ENCODE peak calls at places on chromosomes 12 and 14, in ten cellular contexts. One of them, this sample, is unnamed.
A peak's percentile ranks its signal among the peaks of the same experiment; 100 is the strongest.

GRCh38 chr14:61929651-61930050 is 167.4 kb downstream of the SNAPC1 start:
- DNase-seq in astrocyte: no peak
- DNase-seq in epithelial cell of esophagus: no peak
- DNase-seq in IMR-90: no peak
- DNase-seq in tibial artery: no peak
- DNase-seq in astrocyte of the spinal cord: no peak
- DNase-seq in A673: no peak
- DNase-seq in dorsolateral prefrontal cortex: no peak
- DNase-seq in AG09319: no peak
- DNase-seq in hepatocyte: no peak
- DNase-seq in this sample: no peak

GRCh38 chr12:67364228-67364627 is 95.1 kb downstream of the CAND1 start:
- DNase-seq in astrocyte: peak; percentile 12
- DNase-seq in epithelial cell of esophagus: no peak
- DNase-seq in IMR-90: no peak
- DNase-seq in tibial artery: no peak
- DNase-seq in astrocyte of the spinal cord: no peak
- DNase-seq in A673: no peak
- DNase-seq in dorsolateral prefrontal cortex: no peak
- DNase-seq in AG09319: no peak
- DNase-seq in hepatocyte: no peak
- DNase-seq in this sample: no peak

GRCh38 chr12:13073191-13073590 is 29.0 kb downstream of the FAM234B start:
- DNase-seq in astrocyte: peak; percentile 70
- DNase-seq in epithelial cell of esophagus: no peak
- DNase-seq in IMR-90: peak; percentile 31
- DNase-seq in tibial artery: no peak
- DNase-seq in astrocyte of the spinal cord: no peak
- DNase-seq in A673: no peak
- DNase-seq in dorsolateral prefrontal cortex: no peak
- DNase-seq in AG09319: no peak
- DNase-seq in hepatocyte: no peak
- DNase-seq in this sample: no peak

GRCh38 chr14:48672506-48672905 is 913.7 kb downstream of the RPS29 start:
- DNase-seq in astrocyte: no peak
- DNase-seq in epithelial cell of esophagus: no peak
- DNase-seq in IMR-90: no peak
- DNase-seq in tibial artery: no peak
- DNase-seq in astrocyte of the spinal cord: no peak
- DNase-seq in A673: no peak
- DNase-seq in dorsolateral prefrontal cortex: no peak
- DNase-seq in AG09319: no peak
- DNase-seq in hepatocyte: no peak
- DNase-seq in this sample: no peak

GRCh38 chr14:85527458-85527857 is 2.5 kb upstream of the FLRT2 start:
- DNase-seq in astrocyte: no peak
- DNase-seq in epithelial cell of esophagus: peak; percentile 28
- DNase-seq in IMR-90: no peak
- DNase-seq in tibial artery: no peak
- DNase-seq in astrocyte of the spinal cord: peak; percentile 48
- DNase-seq in A673: peak; percentile 30
- DNase-seq in dorsolateral prefrontal cortex: no peak
- DNase-seq in AG09319: no peak
- DNase-seq in hepatocyte: no peak
- DNase-seq in this sample: no peak

GRCh38 chr14:105332352-105332874 is 17.9 kb downstream of the PACS2 start:
- DNase-seq in astrocyte: no peak
- DNase-seq in epithelial cell of esophagus: no peak
- DNase-seq in IMR-90: no peak
- DNase-seq in tibial artery: no peak
- DNase-seq in astrocyte of the spinal cord: no peak
- DNase-seq in A673: no peak
- DNase-seq in dorsolateral prefrontal cortex: no peak
- DNase-seq in AG09319: no peak
- DNase-seq in hepatocyte: no peak
- DNase-seq in this sample: no peak

GRCh38 chr12:123395236-123395635 is 11.3 kb downstream of the KMT5A start:
- DNase-seq in astrocyte: no peak
- DNase-seq in epithelial cell of esophagus: no peak
- DNase-seq in IMR-90: no peak
- DNase-seq in tibial artery: no peak
- DNase-seq in astrocyte of the spinal cord: no peak
- DNase-seq in A673: no peak
- DNase-seq in dorsolateral prefrontal cortex: no peak
- DNase-seq in AG09319: no peak
- DNase-seq in hepatocyte: no peak
- DNase-seq in this sample: no peak

GRCh38 chr12:14635776-14636175 is 60.6 kb downstream of the GUCY2C start:
- DNase-seq in astrocyte: peak; percentile 23
- DNase-seq in epithelial cell of esophagus: peak; percentile 49
- DNase-seq in IMR-90: no peak
- DNase-seq in tibial artery: no peak
- DNase-seq in astrocyte of the spinal cord: peak; percentile 2
- DNase-seq in A673: no peak
- DNase-seq in dorsolateral prefrontal cortex: no peak
- DNase-seq in AG09319: no peak
- DNase-seq in hepatocyte: no peak
- DNase-seq in this sample: peak; percentile 21

GRCh38 chr12:34395056-34396005 is 373.0 kb downstream of the ALG10 start:
- DNase-seq in astrocyte: no peak
- DNase-seq in epithelial cell of esophagus: no peak
- DNase-seq in IMR-90: no peak
- DNase-seq in tibial artery: no peak
- DNase-seq in astrocyte of the spinal cord: no peak
- DNase-seq in A673: no peak
- DNase-seq in dorsolateral prefrontal cortex: no peak
- DNase-seq in AG09319: no peak
- DNase-seq in hepatocyte: no peak
- DNase-seq in this sample: no peak

GRCh38 chr14:71526388-71526787 is 405.8 kb upstream of the RGS6 start:
- DNase-seq in astrocyte: no peak
- DNase-seq in epithelial cell of esophagus: no peak
- DNase-seq in IMR-90: no peak
- DNase-seq in tibial artery: no peak
- DNase-seq in astrocyte of the spinal cord: no peak
- DNase-seq in A673: no peak
- DNase-seq in dorsolateral prefrontal cortex: no peak
- DNase-seq in AG09319: no peak
- DNase-seq in hepatocyte: no peak
- DNase-seq in this sample: no peak
- TF ChIP-seq CTCF in astrocyte: no peak
- TF ChIP-seq CTCF in epithelial cell of esophagus: no peak
- TF ChIP-seq CTCF in IMR-90: no peak
- TF ChIP-seq CTCF in tibial artery: no peak
- TF ChIP-seq CTCF in astrocyte of the spinal cord: no peak
- TF ChIP-seq CTCF in A673: no peak
- TF ChIP-seq CTCF in dorsolateral prefrontal cortex: no peak
- TF ChIP-seq CTCF in AG09319: no peak
- TF ChIP-seq CTCF in hepatocyte: no peak
- TF ChIP-seq CTCF in this sample: no peak

GRCh38 chr14:21244546-21244945 is 24.7 kb downstream of the HNRNPC start:
- DNase-seq in astrocyte: no peak
- DNase-seq in epithelial cell of esophagus: peak; percentile 82
- DNase-seq in IMR-90: no peak
- DNase-seq in tibial artery: no peak
- DNase-seq in astrocyte of the spinal cord: no peak
- DNase-seq in A673: no peak
- DNase-seq in dorsolateral prefrontal cortex: no peak
- DNase-seq in AG09319: no peak
- DNase-seq in hepatocyte: no peak
- DNase-seq in this sample: no peak

GRCh38 chr14:21236948-21237797 is 32.1 kb downstream of the HNRNPC start:
- DNase-seq in astrocyte: no peak
- DNase-seq in epithelial cell of esophagus: no peak
- DNase-seq in IMR-90: no peak
- DNase-seq in tibial artery: no peak
- DNase-seq in astrocyte of the spinal cord: no peak
- DNase-seq in A673: no peak
- DNase-seq in dorsolateral prefrontal cortex: no peak
- DNase-seq in AG09319: no peak
- DNase-seq in hepatocyte: no peak
- DNase-seq in this sample: no peak

GRCh38 chr14:21240417-21240816 is 28.8 kb downstream of the HNRNPC start:
- DNase-seq in astrocyte: no peak
- DNase-seq in epithelial cell of esophagus: no peak
- DNase-seq in IMR-90: no peak
- DNase-seq in tibial artery: no peak
- DNase-seq in astrocyte of the spinal cord: no peak
- DNase-seq in A673: no peak
- DNase-seq in dorsolateral prefrontal cortex: no peak
- DNase-seq in AG09319: no peak
- DNase-seq in hepatocyte: no peak
- DNase-seq in this sample: no peak

GRCh38 chr14:21238823-21239518 is 30.3 kb downstream of the HNRNPC start:
- DNase-seq in astrocyte: no peak
- DNase-seq in epithelial cell of esophagus: no peak
- DNase-seq in IMR-90: no peak
- DNase-seq in tibial artery: no peak
- DNase-seq in astrocyte of the spinal cord: no peak
- DNase-seq in A673: no peak
- DNase-seq in dorsolateral prefrontal cortex: no peak
- DNase-seq in AG09319: no peak
- DNase-seq in hepatocyte: no peak
- DNase-seq in this sample: no peak

GRCh38 chr14:21241218-21241819 is 27.9 kb downstream of the HNRNPC start:
- DNase-seq in astrocyte: no peak
- DNase-seq in epithelial cell of esophagus: no peak
- DNase-seq in IMR-90: peak; percentile 38
- DNase-seq in tibial artery: no peak
- DNase-seq in astrocyte of the spinal cord: peak; percentile 32
- DNase-seq in A673: peak; percentile 56
- DNase-seq in dorsolateral prefrontal cortex: no peak
- DNase-seq in AG09319: no peak
- DNase-seq in hepatocyte: peak; percentile 21
- DNase-seq in this sample: peak; percentile 38
- TF ChIP-seq CTCF in astrocyte: peak; percentile 38
- TF ChIP-seq CTCF in epithelial cell of esophagus: peak; percentile 20
- TF ChIP-seq CTCF in IMR-90: peak; percentile 40
- TF ChIP-seq CTCF in tibial artery: no peak
- TF ChIP-seq CTCF in astrocyte of the spinal cord: peak; percentile 26
- TF ChIP-seq CTCF in A673: peak; percentile 57
- TF ChIP-seq CTCF in dorsolateral prefrontal cortex: peak; percentile 45
- TF ChIP-seq CTCF in AG09319: peak; percentile 33
- TF ChIP-seq CTCF in hepatocyte: peak; percentile 49
- TF ChIP-seq CTCF in this sample: peak; percentile 76

GRCh38 chr12:48961801-48962200 is 4.5 kb upstream of the ARF3 start:
- DNase-seq in astrocyte: no peak
- DNase-seq in epithelial cell of esophagus: no peak
- DNase-seq in IMR-90: no peak
- DNase-seq in tibial artery: no peak
- DNase-seq in astrocyte of the spinal cord: no peak
- DNase-seq in A673: no peak
- DNase-seq in dorsolateral prefrontal cortex: no peak
- DNase-seq in AG09319: no peak
- DNase-seq in hepatocyte: no peak
- DNase-seq in this sample: peak; percentile 46

GRCh38 chr12:48968467-48968866 is 3.1 kb downstream of the WNT10B start:
- DNase-seq in astrocyte: no peak
- DNase-seq in epithelial cell of esophagus: no peak
- DNase-seq in IMR-90: no peak
- DNase-seq in tibial artery: no peak
- DNase-seq in astrocyte of the spinal cord: no peak
- DNase-seq in A673: no peak
- DNase-seq in dorsolateral prefrontal cortex: no peak
- DNase-seq in AG09319: no peak
- DNase-seq in hepatocyte: no peak
- DNase-seq in this sample: no peak

GRCh38 chr12:48966177-48966890 is 5.2 kb downstream of the WNT10B start:
- DNase-seq in astrocyte: no peak
- DNase-seq in epithelial cell of esophagus: no peak
- DNase-seq in IMR-90: no peak
- DNase-seq in tibial artery: no peak
- DNase-seq in astrocyte of the spinal cord: no peak
- DNase-seq in A673: no peak
- DNase-seq in dorsolateral prefrontal cortex: no peak
- DNase-seq in AG09319: no peak
- DNase-seq in hepatocyte: no peak
- DNase-seq in this sample: no peak

GRCh38 chr12:48968004-48968403 is 3.5 kb downstream of the WNT10B start:
- DNase-seq in astrocyte: no peak
- DNase-seq in epithelial cell of esophagus: no peak
- DNase-seq in IMR-90: no peak
- DNase-seq in tibial artery: no peak
- DNase-seq in astrocyte of the spinal cord: no peak
- DNase-seq in A673: no peak
- DNase-seq in dorsolateral prefrontal cortex: no peak
- DNase-seq in AG09319: no peak
- DNase-seq in hepatocyte: no peak
- DNase-seq in this sample: no peak

GRCh38 chr12:48965447-48965846 is 6.1 kb downstream of the WNT10B start:
- DNase-seq in astrocyte: no peak
- DNase-seq in epithelial cell of esophagus: no peak
- DNase-seq in IMR-90: peak; percentile 38
- DNase-seq in tibial artery: no peak
- DNase-seq in astrocyte of the spinal cord: no peak
- DNase-seq in A673: no peak
- DNase-seq in dorsolateral prefrontal cortex: no peak
- DNase-seq in AG09319: no peak
- DNase-seq in hepatocyte: no peak
- DNase-seq in this sample: peak; percentile 46
- TF ChIP-seq CTCF in astrocyte: peak; percentile 22
- TF ChIP-seq CTCF in epithelial cell of esophagus: peak; percentile 58
- TF ChIP-seq CTCF in IMR-90: peak; percentile 62
- TF ChIP-seq CTCF in tibial artery: no peak
- TF ChIP-seq CTCF in astrocyte of the spinal cord: peak; percentile 54
- TF ChIP-seq CTCF in A673: peak; percentile 43
- TF ChIP-seq CTCF in dorsolateral prefrontal cortex: peak; percentile 7
- TF ChIP-seq CTCF in AG09319: peak; percentile 49
- TF ChIP-seq CTCF in hepatocyte: peak; percentile 24
- TF ChIP-seq CTCF in this sample: peak; percentile 68

GRCh38 chr14:21261824-21262223 is 7.4 kb downstream of the HNRNPC start:
- DNase-seq in astrocyte: no peak
- DNase-seq in epithelial cell of esophagus: no peak
- DNase-seq in IMR-90: no peak
- DNase-seq in tibial artery: no peak
- DNase-seq in astrocyte of the spinal cord: no peak
- DNase-seq in A673: no peak
- DNase-seq in dorsolateral prefrontal cortex: no peak
- DNase-seq in AG09319: no peak
- DNase-seq in hepatocyte: no peak
- DNase-seq in this sample: no peak

GRCh38 chr14:21264025-21264801 is 5.0 kb downstream of the HNRNPC start:
- DNase-seq in astrocyte: peak; percentile 90
- DNase-seq in epithelial cell of esophagus: peak; percentile 79
- DNase-seq in IMR-90: peak; percentile 91
- DNase-seq in tibial artery: no peak
- DNase-seq in astrocyte of the spinal cord: peak; percentile 88
- DNase-seq in A673: peak; percentile 45
- DNase-seq in dorsolateral prefrontal cortex: no peak
- DNase-seq in AG09319: peak; percentile 37
- DNase-seq in hepatocyte: no peak
- DNase-seq in this sample: peak; percentile 87

GRCh38 chr14:21262410-21262809 is 6.8 kb downstream of the HNRNPC start:
- DNase-seq in astrocyte: no peak
- DNase-seq in epithelial cell of esophagus: no peak
- DNase-seq in IMR-90: no peak
- DNase-seq in tibial artery: no peak
- DNase-seq in astrocyte of the spinal cord: no peak
- DNase-seq in A673: no peak
- DNase-seq in dorsolateral prefrontal cortex: no peak
- DNase-seq in AG09319: no peak
- DNase-seq in hepatocyte: no peak
- DNase-seq in this sample: no peak

GRCh38 chr14:21267431-21267845 is 1.8 kb downstream of the HNRNPC start:
- DNase-seq in astrocyte: no peak
- DNase-seq in epithelial cell of esophagus: no peak
- DNase-seq in IMR-90: no peak
- DNase-seq in tibial artery: no peak
- DNase-seq in astrocyte of the spinal cord: no peak
- DNase-seq in A673: peak; percentile 45
- DNase-seq in dorsolateral prefrontal cortex: no peak
- DNase-seq in AG09319: no peak
- DNase-seq in hepatocyte: no peak
- DNase-seq in this sample: no peak

GRCh38 chr14:21263284-21264024 is 5.8 kb downstream of the HNRNPC start:
- DNase-seq in astrocyte: peak; percentile 72
- DNase-seq in epithelial cell of esophagus: no peak
- DNase-seq in IMR-90: peak; percentile 49
- DNase-seq in tibial artery: no peak
- DNase-seq in astrocyte of the spinal cord: no peak
- DNase-seq in A673: no peak
- DNase-seq in dorsolateral prefrontal cortex: no peak
- DNase-seq in AG09319: no peak
- DNase-seq in hepatocyte: no peak
- DNase-seq in this sample: no peak
- TF ChIP-seq CTCF in astrocyte: no peak
- TF ChIP-seq CTCF in epithelial cell of esophagus: no peak
- TF ChIP-seq CTCF in IMR-90: no peak
- TF ChIP-seq CTCF in tibial artery: no peak
- TF ChIP-seq CTCF in astrocyte of the spinal cord: no peak
- TF ChIP-seq CTCF in A673: no peak
- TF ChIP-seq CTCF in dorsolateral prefrontal cortex: no peak
- TF ChIP-seq CTCF in AG09319: no peak
- TF ChIP-seq CTCF in hepatocyte: no peak
- TF ChIP-seq CTCF in this sample: no peak